ENCODE peak calls at places on chromosomes 4 and X, in five cellular contexts. One of them, this sample, is unnamed.

GRCh38 chr4:23401572-23401971 is 488.3 kb downstream of the PPARGC1A start:
- DNase-seq in colonic mucosa: no peak
- DNase-seq in A549: no peak
- DNase-seq in left ventricle myocardium inferior: no peak
- DNase-seq in dorsolateral prefrontal cortex: no peak
- DNase-seq in this sample: no peak

GRCh38 chr4:6892190-6892908 is 17.3 kb upstream of the TBC1D14 start:
- DNase-seq in colonic mucosa: peak
- DNase-seq in A549: peak
- DNase-seq in left ventricle myocardium inferior: peak
- DNase-seq in dorsolateral prefrontal cortex: no peak
- DNase-seq in this sample: no peak

GRCh38 chr4:78962597-78963115 is 23.4 kb upstream of the PAQR3 start:
- DNase-seq in colonic mucosa: no peak
- DNase-seq in A549: no peak
- DNase-seq in left ventricle myocardium inferior: no peak
- DNase-seq in dorsolateral prefrontal cortex: no peak
- DNase-seq in this sample: no peak

GRCh38 chr4:14792702-14793227 is 209.5 kb upstream of the CPEB2 start:
- DNase-seq in colonic mucosa: no peak
- DNase-seq in A549: peak
- DNase-seq in left ventricle myocardium inferior: no peak
- DNase-seq in dorsolateral prefrontal cortex: no peak
- DNase-seq in this sample: no peak

GRCh38 chr4:132593717-132594400 is 555.2 kb upstream of the PCDH10 start:
- DNase-seq in colonic mucosa: no peak
- DNase-seq in A549: no peak
- DNase-seq in left ventricle myocardium inferior: no peak
- DNase-seq in dorsolateral prefrontal cortex: no peak
- DNase-seq in this sample: no peak

GRCh38 chr4:17092990-17093880 is 194.8 kb upstream of the LDB2 start:
- DNase-seq in colonic mucosa: no peak
- DNase-seq in A549: no peak
- DNase-seq in left ventricle myocardium inferior: no peak
- DNase-seq in dorsolateral prefrontal cortex: no peak
- DNase-seq in this sample: no peak

GRCh38 chr4:113745724-113746123 is 15.8 kb downstream of the CAMK2D start:
- DNase-seq in colonic mucosa: no peak
- DNase-seq in A549: no peak
- DNase-seq in left ventricle myocardium inferior: no peak
- DNase-seq in dorsolateral prefrontal cortex: no peak
- DNase-seq in this sample: no peak

GRCh38 chrX:106397788-106398538 is 213.8 kb upstream of the RADX start:
- DNase-seq in colonic mucosa: no peak
- DNase-seq in A549: no peak
- DNase-seq in left ventricle myocardium inferior: no peak
- DNase-seq in dorsolateral prefrontal cortex: no peak
- DNase-seq in this sample: no peak

GRCh38 chr4:1177274-1178141 is 5.1 kb upstream of the SPON2 start:
- DNase-seq in colonic mucosa: peak
- DNase-seq in A549: no peak
- DNase-seq in left ventricle myocardium inferior: no peak
- DNase-seq in dorsolateral prefrontal cortex: peak
- DNase-seq in this sample: no peak

GRCh38 chrX:63441717-63442116 is 90.6 kb upstream of the SPIN4 start:
- DNase-seq in colonic mucosa: no peak
- DNase-seq in A549: no peak
- DNase-seq in left ventricle myocardium inferior: no peak
- DNase-seq in dorsolateral prefrontal cortex: no peak
- DNase-seq in this sample: no peak
- TF ChIP-seq CTCF in colonic mucosa: no peak
- TF ChIP-seq CTCF in A549: no peak
- TF ChIP-seq CTCF in left ventricle myocardium inferior: no peak
- TF ChIP-seq CTCF in dorsolateral prefrontal cortex: no peak
- TF ChIP-seq CTCF in this sample: no peak

GRCh38 chrX:10173331-10173900 is 16.6 kb downstream of the CLCN4 start:
- DNase-seq in colonic mucosa: peak
- DNase-seq in A549: no peak
- DNase-seq in left ventricle myocardium inferior: no peak
- DNase-seq in dorsolateral prefrontal cortex: no peak
- DNase-seq in this sample: peak
- H3K4me3 ChIP-seq in colonic mucosa: no peak
- H3K4me3 ChIP-seq in A549: no peak
- H3K4me3 ChIP-seq in left ventricle myocardium inferior: no peak
- H3K4me3 ChIP-seq in dorsolateral prefrontal cortex: no peak
- H3K4me3 ChIP-seq in this sample: no peak

GRCh38 chr4:2793578-2793919 is 664 bp downstream of the SH3BP2 start:
- DNase-seq in colonic mucosa: peak
- DNase-seq in A549: peak
- DNase-seq in left ventricle myocardium inferior: peak
- DNase-seq in dorsolateral prefrontal cortex: peak
- DNase-seq in this sample: no peak
- TF ChIP-seq CTCF in colonic mucosa: no peak
- TF ChIP-seq CTCF in A549: no peak
- TF ChIP-seq CTCF in left ventricle myocardium inferior: no peak
- TF ChIP-seq CTCF in dorsolateral prefrontal cortex: no peak
- TF ChIP-seq CTCF in this sample: no peak

DNA sequence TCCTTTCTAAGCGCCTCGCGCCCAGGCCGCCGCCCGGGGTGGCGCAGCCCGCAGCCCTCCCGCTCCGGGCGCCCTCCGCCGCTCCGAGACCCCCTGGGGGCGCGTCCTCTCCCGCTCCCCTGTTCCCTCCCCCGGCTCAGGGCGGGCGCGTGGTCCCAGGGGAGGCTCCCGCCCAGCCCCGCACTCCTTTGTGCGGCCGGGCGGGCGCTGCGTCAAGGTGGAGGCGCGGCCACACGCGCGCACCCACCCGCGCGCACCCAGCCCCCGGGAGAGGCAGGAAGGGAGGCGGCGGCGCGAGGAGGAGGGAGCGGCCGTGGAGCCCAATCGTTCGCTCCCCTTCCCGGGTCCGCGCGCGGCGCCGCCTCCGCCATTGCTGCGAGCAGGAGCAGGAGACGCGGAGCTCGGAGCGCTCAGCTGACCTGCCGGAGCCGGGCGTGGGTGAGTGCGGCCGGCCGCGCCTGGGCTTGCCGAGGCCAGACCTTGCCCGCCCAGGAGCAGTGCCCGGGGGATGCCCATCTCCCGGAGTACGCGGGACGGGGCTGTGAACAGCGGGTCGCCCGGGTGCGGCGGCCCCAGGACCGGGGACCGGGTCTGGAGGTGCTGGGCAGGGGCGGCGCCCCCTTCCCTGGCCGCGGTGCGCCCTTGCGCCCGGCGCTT is at the start of gene NSG1:
- DNase-seq in colonic mucosa: no peak
- DNase-seq in A549: peak
- DNase-seq in left ventricle myocardium inferior: peak
- DNase-seq in dorsolateral prefrontal cortex: peak
- DNase-seq in this sample: no peak
- H3K4me3 ChIP-seq in colonic mucosa: peak
- H3K4me3 ChIP-seq in A549: peak
- H3K4me3 ChIP-seq in left ventricle myocardium inferior: peak
- H3K4me3 ChIP-seq in dorsolateral prefrontal cortex: peak
- H3K4me3 ChIP-seq in this sample: peak

DNA sequence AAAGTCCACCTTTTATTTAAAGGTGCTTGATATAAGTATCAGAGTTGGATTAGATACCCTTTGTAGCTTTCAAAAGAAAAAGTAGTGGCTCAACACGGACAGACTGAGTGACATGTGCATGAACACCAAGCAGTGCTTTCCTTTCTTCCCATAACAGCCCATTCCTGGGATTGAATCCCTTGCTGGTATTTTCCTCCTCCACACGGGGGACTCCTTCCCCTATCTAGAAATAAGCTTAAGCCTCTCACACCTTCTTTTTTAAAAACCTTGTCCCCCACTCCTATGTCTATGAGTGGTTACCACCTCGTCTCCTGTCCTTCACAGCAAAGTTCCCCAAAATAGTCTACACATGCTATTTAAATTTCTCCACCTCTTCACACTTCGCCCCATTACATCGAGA is 5.1 kb downstream of the AP1S2 start:
- DNase-seq in colonic mucosa: no peak
- DNase-seq in A549: no peak
- DNase-seq in left ventricle myocardium inferior: no peak
- DNase-seq in dorsolateral prefrontal cortex: no peak
- DNase-seq in this sample: no peak
- TF ChIP-seq CTCF in colonic mucosa: no peak
- TF ChIP-seq CTCF in A549: peak
- TF ChIP-seq CTCF in left ventricle myocardium inferior: peak
- TF ChIP-seq CTCF in dorsolateral prefrontal cortex: peak
- TF ChIP-seq CTCF in this sample: peak

DNA sequence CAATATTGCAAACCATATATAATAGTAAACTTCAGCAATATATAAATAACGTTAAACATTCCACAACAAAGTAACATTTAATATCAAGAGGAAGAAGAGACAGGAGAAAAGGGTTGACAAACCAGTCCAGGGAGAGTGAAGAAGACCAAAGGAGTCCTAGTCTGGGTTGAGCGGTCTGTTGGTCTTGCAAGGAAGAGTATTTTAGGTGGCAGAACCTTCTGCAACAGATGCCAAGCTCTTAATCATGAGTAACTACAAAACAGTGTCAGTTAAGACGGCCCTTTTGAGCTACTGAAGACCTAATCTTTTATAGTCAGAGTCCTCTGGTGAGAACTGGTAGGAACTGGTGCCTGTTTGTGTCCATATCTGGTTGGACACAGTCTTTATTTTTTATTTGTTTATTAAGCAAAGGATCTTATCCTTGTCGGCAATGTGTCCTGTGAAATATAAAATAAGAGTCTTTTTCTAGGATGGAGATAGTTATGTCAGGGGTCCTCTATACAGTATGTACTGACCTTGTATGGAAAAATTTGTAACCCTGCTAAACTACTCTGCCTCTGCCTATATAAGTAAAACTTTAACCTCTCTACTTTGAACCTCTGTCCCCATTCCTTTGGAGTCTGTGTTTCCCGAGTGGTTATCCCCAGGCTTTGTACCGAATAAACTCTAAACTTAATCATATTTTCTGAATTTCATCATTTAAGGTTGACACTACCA is 47.2 kb downstream of the FAM13A start:
- DNase-seq in colonic mucosa: no peak
- DNase-seq in A549: no peak
- DNase-seq in left ventricle myocardium inferior: no peak
- DNase-seq in dorsolateral prefrontal cortex: no peak
- DNase-seq in this sample: no peak
- H3K4me3 ChIP-seq in colonic mucosa: no peak
- H3K4me3 ChIP-seq in A549: no peak
- H3K4me3 ChIP-seq in left ventricle myocardium inferior: no peak
- H3K4me3 ChIP-seq in dorsolateral prefrontal cortex: no peak
- H3K4me3 ChIP-seq in this sample: no peak

GRCh38 chr4:123363729-123364128 is 32.9 kb upstream of the SPRY1 start:
- DNase-seq in colonic mucosa: no peak
- DNase-seq in A549: no peak
- DNase-seq in left ventricle myocardium inferior: no peak
- DNase-seq in dorsolateral prefrontal cortex: no peak
- DNase-seq in this sample: no peak

GRCh38 chr4:123364906-123365305 is 31.7 kb upstream of the SPRY1 start:
- DNase-seq in colonic mucosa: no peak
- DNase-seq in A549: no peak
- DNase-seq in left ventricle myocardium inferior: no peak
- DNase-seq in dorsolateral prefrontal cortex: no peak
- DNase-seq in this sample: no peak

GRCh38 chr4:123362103-123362502 is 34.5 kb upstream of the SPRY1 start:
- DNase-seq in colonic mucosa: no peak
- DNase-seq in A549: no peak
- DNase-seq in left ventricle myocardium inferior: no peak
- DNase-seq in dorsolateral prefrontal cortex: no peak
- DNase-seq in this sample: no peak

GRCh38 chr4:123359449-123360306 is 36.9 kb upstream of the SPRY1 start:
- DNase-seq in colonic mucosa: no peak
- DNase-seq in A549: no peak
- DNase-seq in left ventricle myocardium inferior: no peak
- DNase-seq in dorsolateral prefrontal cortex: no peak
- DNase-seq in this sample: no peak

DNA sequence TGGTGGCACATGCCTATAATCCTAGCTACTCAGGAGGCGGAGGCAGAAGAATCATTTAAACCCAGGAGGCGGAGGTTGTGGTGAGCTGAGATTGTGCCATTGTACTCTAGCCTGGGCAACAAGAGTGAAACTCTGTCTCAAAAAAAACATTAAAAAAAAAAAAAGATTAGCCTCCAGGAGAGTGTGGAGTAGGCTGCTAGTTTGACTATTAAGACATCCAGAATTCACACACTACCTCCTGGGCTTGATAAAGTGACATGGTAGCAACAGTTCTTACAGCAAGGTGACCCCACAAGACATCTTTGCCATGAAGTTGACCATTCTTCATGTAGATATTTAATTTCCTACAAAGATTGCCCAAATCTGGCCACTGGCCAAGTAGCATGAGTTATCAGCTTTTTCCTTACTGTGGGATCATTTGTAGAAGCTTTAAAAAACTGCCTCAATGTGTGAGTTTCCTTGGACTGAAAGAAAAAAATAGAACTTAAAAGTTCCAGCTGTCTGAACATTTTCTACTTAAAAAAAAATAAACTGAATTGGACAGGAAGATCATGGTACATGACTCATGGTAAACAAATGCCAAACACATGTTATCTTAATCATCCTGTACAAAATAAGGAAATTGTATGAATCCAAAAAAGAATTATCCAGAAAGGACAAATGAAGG is 35.3 kb upstream of the SPRY1 start:
- DNase-seq in colonic mucosa: no peak
- DNase-seq in A549: peak
- DNase-seq in left ventricle myocardium inferior: no peak
- DNase-seq in dorsolateral prefrontal cortex: no peak
- DNase-seq in this sample: peak
- TF ChIP-seq CTCF in colonic mucosa: no peak
- TF ChIP-seq CTCF in A549: no peak
- TF ChIP-seq CTCF in left ventricle myocardium inferior: no peak
- TF ChIP-seq CTCF in dorsolateral prefrontal cortex: no peak
- TF ChIP-seq CTCF in this sample: no peak